ENCODE peak calls at places on chromosomes 6 and 20, in six cellular contexts. One of them, this sample, is unnamed.
A peak's percentile ranks its signal among the peaks of the same experiment; 100 is the strongest.

GRCh38 chr6:42372699-42373098 is 79.0 kb downstream of the TRERF1 start:
- DNase-seq in left ventricle myocardium inferior: no peak
- DNase-seq in progenitor cell of endocrine pancreas: no peak
- DNase-seq in IMR-90: no peak
- DNase-seq in cardiac muscle cell: no peak
- DNase-seq in mucosa of descending colon: no peak
- DNase-seq in this sample: no peak

GRCh38 chr20:53751394-53752368 is 158.0 kb upstream of the ZNF217 start:
- DNase-seq in IMR-90: no peak
- DNase-seq in left ventricle myocardium inferior: no peak
- DNase-seq in cardiac muscle cell: peak; percentile 29
- DNase-seq in progenitor cell of endocrine pancreas: no peak
- DNase-seq in mucosa of descending colon: peak; percentile 50
- DNase-seq in this sample: no peak

GRCh38 chr20:50311308-50312001 is 120.8 kb downstream of the CEBPB start:
- DNase-seq in left ventricle myocardium inferior: no peak
- DNase-seq in mucosa of descending colon: no peak
- DNase-seq in cardiac muscle cell: no peak
- DNase-seq in IMR-90: peak; percentile 48
- DNase-seq in progenitor cell of endocrine pancreas: no peak
- DNase-seq in this sample: no peak

GRCh38 chr20:36950432-36951197 is 893 bp downstream of the SAMHD1 start:
- DNase-seq in IMR-90: peak; percentile 22
- DNase-seq in progenitor cell of endocrine pancreas: no peak
- DNase-seq in cardiac muscle cell: peak; percentile 52
- DNase-seq in mucosa of descending colon: peak; percentile 47
- DNase-seq in left ventricle myocardium inferior: peak; percentile 20
- DNase-seq in this sample: no peak

GRCh38 chr6:170162011-170162770 is 128.7 kb downstream of the DLL1 start:
- DNase-seq in mucosa of descending colon: no peak
- DNase-seq in cardiac muscle cell: no peak
- DNase-seq in IMR-90: no peak
- DNase-seq in left ventricle myocardium inferior: no peak
- DNase-seq in progenitor cell of endocrine pancreas: no peak
- DNase-seq in this sample: no peak

GRCh38 chr6:47292944-47293343 is 16.8 kb downstream of the TNFRSF21 start:
- DNase-seq in mucosa of descending colon: no peak
- DNase-seq in IMR-90: peak; percentile 35
- DNase-seq in left ventricle myocardium inferior: no peak
- DNase-seq in cardiac muscle cell: peak; percentile 15
- DNase-seq in progenitor cell of endocrine pancreas: no peak
- DNase-seq in this sample: no peak

GRCh38 chr20:10060223-10060622 is 25.4 kb downstream of the ANKEF1 start:
- DNase-seq in left ventricle myocardium inferior: no peak
- DNase-seq in IMR-90: no peak
- DNase-seq in cardiac muscle cell: no peak
- DNase-seq in progenitor cell of endocrine pancreas: no peak
- DNase-seq in mucosa of descending colon: no peak
- DNase-seq in this sample: no peak

GRCh38 chr6:27814665-27815424 is 97.4 kb downstream of the OR2B2 start:
- DNase-seq in progenitor cell of endocrine pancreas: peak; percentile 55
- DNase-seq in cardiac muscle cell: peak; percentile 97
- DNase-seq in mucosa of descending colon: peak; percentile 88
- DNase-seq in left ventricle myocardium inferior: no peak
- DNase-seq in IMR-90: peak; percentile 98
- DNase-seq in this sample: peak; percentile 92

GRCh38 chr6:160679402-160679769 is 15.3 kb upstream of the LPA start:
- DNase-seq in cardiac muscle cell: no peak
- DNase-seq in progenitor cell of endocrine pancreas: peak; percentile 70
- DNase-seq in mucosa of descending colon: no peak
- DNase-seq in IMR-90: no peak
- DNase-seq in left ventricle myocardium inferior: no peak
- DNase-seq in this sample: no peak
- TF ChIP-seq CTCF in cardiac muscle cell: peak; percentile 2
- TF ChIP-seq CTCF in progenitor cell of endocrine pancreas: peak; percentile 74
- TF ChIP-seq CTCF in mucosa of descending colon: no peak
- TF ChIP-seq CTCF in IMR-90: no peak
- TF ChIP-seq CTCF in left ventricle myocardium inferior: no peak
- TF ChIP-seq CTCF in this sample: no peak

DNA sequence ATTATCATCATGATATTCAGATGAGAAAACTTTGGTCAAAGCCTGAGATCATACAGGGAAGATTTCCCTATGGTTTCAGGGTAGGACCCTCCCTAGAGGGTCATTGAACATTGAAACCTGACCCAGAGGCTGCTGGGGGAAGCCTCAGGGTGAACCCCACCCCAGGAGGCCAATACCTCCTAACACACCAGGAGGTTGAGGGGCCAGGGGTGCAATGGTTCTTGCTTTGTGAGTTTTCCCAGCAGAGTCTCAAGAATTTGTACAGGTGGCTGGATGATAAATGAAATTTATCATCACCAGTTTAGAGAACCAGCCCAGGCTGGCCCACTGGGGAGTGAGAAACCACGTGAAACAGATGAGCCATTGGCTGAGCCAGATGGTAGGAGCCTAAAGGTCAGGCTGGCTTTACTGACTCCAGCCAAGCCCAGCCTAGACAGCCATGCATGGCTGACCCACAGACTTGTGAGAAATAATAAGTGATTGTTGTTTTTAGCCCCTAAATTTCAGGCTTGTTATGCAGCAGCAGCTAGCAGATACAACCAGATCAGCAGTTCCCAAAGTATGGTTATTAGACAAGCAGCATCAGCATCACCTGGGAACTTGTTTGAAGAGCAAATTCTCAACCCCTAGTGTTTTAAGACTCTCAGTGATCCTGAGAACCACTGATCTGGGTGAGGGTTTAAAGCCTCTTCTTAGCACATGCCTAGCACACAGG is 15.0 kb downstream of the TGM2 start:
- DNase-seq in mucosa of descending colon: no peak
- DNase-seq in cardiac muscle cell: no peak
- DNase-seq in progenitor cell of endocrine pancreas: no peak
- DNase-seq in IMR-90: no peak
- DNase-seq in left ventricle myocardium inferior: no peak
- DNase-seq in this sample: no peak
- TF ChIP-seq CTCF in mucosa of descending colon: no peak
- TF ChIP-seq CTCF in cardiac muscle cell: no peak
- TF ChIP-seq CTCF in progenitor cell of endocrine pancreas: no peak
- TF ChIP-seq CTCF in IMR-90: no peak
- TF ChIP-seq CTCF in left ventricle myocardium inferior: no peak
- TF ChIP-seq CTCF in this sample: no peak

DNA sequence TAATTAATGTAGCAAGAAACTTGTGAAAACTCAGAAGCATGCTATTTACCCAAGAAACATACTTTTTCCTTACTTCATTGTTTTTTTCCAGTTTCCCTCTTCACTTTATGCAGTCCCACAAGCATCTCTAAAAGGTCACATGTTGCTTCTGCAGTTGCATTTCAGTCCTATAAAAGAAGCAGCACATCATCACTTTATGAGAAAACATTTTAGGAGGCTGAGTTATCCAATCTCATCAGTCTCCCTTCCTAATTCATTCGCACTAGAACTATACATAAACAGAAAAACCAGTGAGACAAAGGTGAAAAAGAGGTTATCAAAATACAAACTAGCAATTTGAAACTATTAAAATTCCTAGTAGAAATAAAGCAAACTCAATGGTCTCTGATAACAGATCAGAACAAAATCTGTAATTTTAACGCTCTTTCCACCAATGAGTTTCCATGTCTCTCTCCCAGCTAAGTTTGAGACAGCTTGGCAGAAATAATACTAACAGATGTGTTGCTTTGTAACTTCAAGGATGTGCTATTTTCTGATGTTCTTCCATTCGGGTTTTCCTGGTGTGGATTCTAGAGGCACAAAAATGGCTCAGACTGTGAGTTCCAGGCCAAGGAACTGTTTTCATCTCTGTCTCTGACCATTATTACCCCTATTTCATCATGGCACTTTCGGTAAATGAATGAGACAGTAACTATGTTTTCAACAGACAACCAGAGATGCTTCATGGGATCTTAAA is 48.4 kb downstream of the ZHX3 start:
- DNase-seq in cardiac muscle cell: no peak
- DNase-seq in progenitor cell of endocrine pancreas: no peak
- DNase-seq in IMR-90: no peak
- DNase-seq in mucosa of descending colon: no peak
- DNase-seq in left ventricle myocardium inferior: no peak
- DNase-seq in this sample: no peak
- TF ChIP-seq CTCF in cardiac muscle cell: no peak
- TF ChIP-seq CTCF in progenitor cell of endocrine pancreas: no peak
- TF ChIP-seq CTCF in IMR-90: no peak
- TF ChIP-seq CTCF in mucosa of descending colon: no peak
- TF ChIP-seq CTCF in left ventricle myocardium inferior: no peak
- TF ChIP-seq CTCF in this sample: no peak

GRCh38 chr6:84774174-84775158 is 10.1 kb upstream of the TBX18 start:
- DNase-seq in mucosa of descending colon: peak; percentile 38
- DNase-seq in cardiac muscle cell: peak; percentile 84
- DNase-seq in left ventricle myocardium inferior: peak; percentile 58
- DNase-seq in IMR-90: no peak
- DNase-seq in progenitor cell of endocrine pancreas: peak; percentile 52
- DNase-seq in this sample: no peak
- TF ChIP-seq CTCF in mucosa of descending colon: no peak
- TF ChIP-seq CTCF in cardiac muscle cell: peak; percentile 80
- TF ChIP-seq CTCF in left ventricle myocardium inferior: peak; percentile 58
- TF ChIP-seq CTCF in IMR-90: peak; percentile 61
- TF ChIP-seq CTCF in progenitor cell of endocrine pancreas: peak; percentile 78
- TF ChIP-seq CTCF in this sample: peak; percentile 44

GRCh38 chr6:33279971-33280511 is 3.1 kb downstream of the B3GALT4 start:
- DNase-seq in mucosa of descending colon: no peak
- DNase-seq in left ventricle myocardium inferior: no peak
- DNase-seq in IMR-90: peak; percentile 64
- DNase-seq in cardiac muscle cell: peak; percentile 54
- DNase-seq in progenitor cell of endocrine pancreas: peak; percentile 42
- DNase-seq in this sample: no peak
- TF ChIP-seq CTCF in mucosa of descending colon: no peak
- TF ChIP-seq CTCF in left ventricle myocardium inferior: peak; percentile 29
- TF ChIP-seq CTCF in IMR-90: peak; percentile 83
- TF ChIP-seq CTCF in cardiac muscle cell: peak; percentile 58
- TF ChIP-seq CTCF in progenitor cell of endocrine pancreas: peak; percentile 60
- TF ChIP-seq CTCF in this sample: peak; percentile 33

DNA sequence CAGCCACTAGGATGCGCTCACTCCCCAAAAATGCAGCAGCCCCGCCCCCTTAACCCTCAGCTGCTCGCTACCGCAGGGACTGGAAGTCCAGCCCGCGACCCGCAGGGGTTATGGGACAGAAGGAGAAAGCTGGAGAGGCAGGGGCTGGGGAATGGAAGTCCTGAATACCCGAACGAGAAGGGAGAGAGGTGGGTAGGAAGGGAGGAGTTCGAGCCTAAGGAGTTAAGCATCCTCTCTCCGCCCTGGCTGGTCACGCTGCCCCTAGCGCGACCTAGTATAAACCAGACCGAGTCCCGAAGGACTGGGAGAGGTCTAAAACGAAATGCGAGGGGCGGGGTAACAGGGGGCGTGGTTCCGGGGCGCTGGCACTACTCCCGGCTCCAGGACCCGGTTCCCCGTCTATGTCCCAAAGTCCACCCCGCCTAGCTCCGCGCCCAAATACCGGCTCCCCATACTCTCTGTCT is 448 bp upstream of the DDAH2 start:
- DNase-seq in progenitor cell of endocrine pancreas: peak; percentile 75
- DNase-seq in cardiac muscle cell: peak; percentile 89
- DNase-seq in left ventricle myocardium inferior: peak; percentile 94
- DNase-seq in IMR-90: peak; percentile 79
- DNase-seq in mucosa of descending colon: peak; percentile 98
- DNase-seq in this sample: peak; percentile 75
- TF ChIP-seq CTCF in progenitor cell of endocrine pancreas: peak; percentile 21
- TF ChIP-seq CTCF in cardiac muscle cell: no peak
- TF ChIP-seq CTCF in left ventricle myocardium inferior: no peak
- TF ChIP-seq CTCF in IMR-90: peak; percentile 67
- TF ChIP-seq CTCF in mucosa of descending colon: peak; percentile 54
- TF ChIP-seq CTCF in this sample: no peak

GRCh38 chr6:15544321-15544900 is 118.4 kb downstream of the DTNBP1 start:
- DNase-seq in left ventricle myocardium inferior: no peak
- DNase-seq in cardiac muscle cell: peak; percentile 64
- DNase-seq in mucosa of descending colon: no peak
- DNase-seq in progenitor cell of endocrine pancreas: no peak
- DNase-seq in IMR-90: peak; percentile 60
- DNase-seq in this sample: no peak
- TF ChIP-seq CTCF in left ventricle myocardium inferior: no peak
- TF ChIP-seq CTCF in cardiac muscle cell: no peak
- TF ChIP-seq CTCF in mucosa of descending colon: no peak
- TF ChIP-seq CTCF in progenitor cell of endocrine pancreas: no peak
- TF ChIP-seq CTCF in IMR-90: no peak
- TF ChIP-seq CTCF in this sample: no peak

GRCh38 chr20:57289401-57290177 is 23.1 kb upstream of the BMP7 start:
- DNase-seq in IMR-90: peak; percentile 9
- DNase-seq in mucosa of descending colon: no peak
- DNase-seq in left ventricle myocardium inferior: no peak
- DNase-seq in progenitor cell of endocrine pancreas: no peak
- DNase-seq in cardiac muscle cell: no peak
- DNase-seq in this sample: no peak

GRCh38 chr20:57292611-57293010 is 26.2 kb upstream of the BMP7 start:
- DNase-seq in cardiac muscle cell: no peak
- DNase-seq in IMR-90: no peak
- DNase-seq in progenitor cell of endocrine pancreas: no peak
- DNase-seq in mucosa of descending colon: no peak
- DNase-seq in left ventricle myocardium inferior: no peak
- DNase-seq in this sample: no peak

GRCh38 chr20:57291694-57292093 is 25.3 kb upstream of the BMP7 start:
- DNase-seq in cardiac muscle cell: no peak
- DNase-seq in mucosa of descending colon: no peak
- DNase-seq in IMR-90: no peak
- DNase-seq in left ventricle myocardium inferior: no peak
- DNase-seq in progenitor cell of endocrine pancreas: no peak
- DNase-seq in this sample: no peak

GRCh38 chr20:57290178-57290484 is 23.7 kb upstream of the BMP7 start:
- DNase-seq in cardiac muscle cell: no peak
- DNase-seq in IMR-90: no peak
- DNase-seq in mucosa of descending colon: no peak
- DNase-seq in progenitor cell of endocrine pancreas: no peak
- DNase-seq in left ventricle myocardium inferior: no peak
- DNase-seq in this sample: no peak

GRCh38 chr20:57291003-57291402 is 24.6 kb upstream of the BMP7 start:
- DNase-seq in mucosa of descending colon: no peak
- DNase-seq in left ventricle myocardium inferior: no peak
- DNase-seq in progenitor cell of endocrine pancreas: no peak
- DNase-seq in cardiac muscle cell: no peak
- DNase-seq in IMR-90: no peak
- DNase-seq in this sample: no peak
- TF ChIP-seq CTCF in mucosa of descending colon: no peak
- TF ChIP-seq CTCF in left ventricle myocardium inferior: no peak
- TF ChIP-seq CTCF in progenitor cell of endocrine pancreas: peak; percentile 51
- TF ChIP-seq CTCF in cardiac muscle cell: no peak
- TF ChIP-seq CTCF in IMR-90: no peak
- TF ChIP-seq CTCF in this sample: no peak

DNA sequence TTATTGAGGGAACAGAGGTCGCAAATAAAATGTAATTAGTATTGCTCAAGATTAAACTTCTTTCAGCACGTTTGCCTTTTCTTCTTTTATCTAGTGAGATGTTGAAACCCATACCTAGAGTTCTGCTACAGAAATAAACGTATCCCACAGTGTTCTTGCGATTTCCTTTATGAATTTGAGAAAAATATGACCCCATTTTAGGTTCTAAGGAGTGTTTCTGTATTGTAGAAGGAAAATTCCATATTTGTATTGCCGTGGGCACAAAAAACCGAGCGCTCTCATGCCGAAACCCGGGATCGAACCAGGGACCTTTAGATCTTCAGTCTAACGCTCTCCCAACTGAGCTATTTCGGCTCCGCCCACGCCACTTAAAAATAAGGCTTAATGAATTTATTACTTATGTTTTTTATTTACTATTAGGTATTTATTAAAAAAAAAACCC is 23.7 kb downstream of the ZNF311 start:
- DNase-seq in cardiac muscle cell: peak; percentile 73
- DNase-seq in mucosa of descending colon: peak; percentile 76
- DNase-seq in IMR-90: peak; percentile 59
- DNase-seq in left ventricle myocardium inferior: peak; percentile 56
- DNase-seq in progenitor cell of endocrine pancreas: peak; percentile 51
- DNase-seq in this sample: no peak
- TF ChIP-seq CTCF in cardiac muscle cell: no peak
- TF ChIP-seq CTCF in mucosa of descending colon: no peak
- TF ChIP-seq CTCF in IMR-90: no peak
- TF ChIP-seq CTCF in left ventricle myocardium inferior: no peak
- TF ChIP-seq CTCF in progenitor cell of endocrine pancreas: no peak
- TF ChIP-seq CTCF in this sample: no peak